ENCODE peak calls at places on chromosomes 7 and 10, in six cellular contexts. One of them, this sample, is unnamed.
A peak's percentile ranks its signal among the peaks of the same experiment; 100 is the strongest.

GRCh38 chr10:49457686-49458085 is 61.8 kb upstream of the DRGX start:
- DNase-seq in psoas muscle: no peak
- DNase-seq in breast epithelium: no peak
- DNase-seq in uterus: no peak
- DNase-seq in brain microvascular endothelial cell: no peak
- DNase-seq in endodermal cell: no peak
- DNase-seq in this sample: no peak

GRCh38 chr7:42170724-42171123 is 66.3 kb downstream of the GLI3 start:
- DNase-seq in psoas muscle: no peak
- DNase-seq in breast epithelium: no peak
- DNase-seq in uterus: no peak
- DNase-seq in brain microvascular endothelial cell: no peak
- DNase-seq in endodermal cell: no peak
- DNase-seq in this sample: no peak

GRCh38 chr7:78141533-78142281 is 343.1 kb downstream of the PHTF2 start:
- DNase-seq in psoas muscle: no peak
- DNase-seq in breast epithelium: no peak
- DNase-seq in uterus: no peak
- DNase-seq in brain microvascular endothelial cell: no peak
- DNase-seq in endodermal cell: no peak
- DNase-seq in this sample: no peak

GRCh38 chr10:81514811-81515210 is 360.2 kb upstream of the NRG3 start:
- DNase-seq in psoas muscle: no peak
- DNase-seq in breast epithelium: no peak
- DNase-seq in uterus: no peak
- DNase-seq in brain microvascular endothelial cell: no peak
- DNase-seq in endodermal cell: no peak
- DNase-seq in this sample: no peak

GRCh38 chr7:15685358-15686181 is 913 bp downstream of the MEOX2 start:
- DNase-seq in psoas muscle: peak; percentile 85
- DNase-seq in breast epithelium: no peak
- DNase-seq in uterus: peak; percentile 52
- DNase-seq in brain microvascular endothelial cell: no peak
- DNase-seq in endodermal cell: peak; percentile 84
- DNase-seq in this sample: peak; percentile 82

GRCh38 chr10:409403-410040 is 274.3 kb downstream of the ZMYND11 start:
- DNase-seq in psoas muscle: no peak
- DNase-seq in breast epithelium: no peak
- DNase-seq in uterus: no peak
- DNase-seq in brain microvascular endothelial cell: no peak
- DNase-seq in endodermal cell: peak; percentile 61
- DNase-seq in this sample: peak; percentile 51

GRCh38 chr10:26516540-26517101 is 78.5 kb downstream of the APBB1IP start:
- DNase-seq in psoas muscle: no peak
- DNase-seq in breast epithelium: no peak
- DNase-seq in uterus: no peak
- DNase-seq in brain microvascular endothelial cell: no peak
- DNase-seq in endodermal cell: peak; percentile 84
- DNase-seq in this sample: no peak

GRCh38 chr10:122163182-122164027 is 107.7 kb upstream of the BTBD16 start:
- DNase-seq in psoas muscle: no peak
- DNase-seq in breast epithelium: no peak
- DNase-seq in uterus: no peak
- DNase-seq in brain microvascular endothelial cell: no peak
- DNase-seq in endodermal cell: peak; percentile 97
- DNase-seq in this sample: no peak

GRCh38 chr7:11557627-11558026 is 274.4 kb downstream of the THSD7A start:
- DNase-seq in psoas muscle: no peak
- DNase-seq in breast epithelium: no peak
- DNase-seq in uterus: no peak
- DNase-seq in brain microvascular endothelial cell: peak; percentile 2
- DNase-seq in endodermal cell: peak; percentile 84
- DNase-seq in this sample: no peak

GRCh38 chr7:47577351-47577919 is 4.5 kb downstream of the TNS3 start:
- DNase-seq in psoas muscle: no peak
- DNase-seq in breast epithelium: no peak
- DNase-seq in uterus: no peak
- DNase-seq in brain microvascular endothelial cell: no peak
- DNase-seq in endodermal cell: no peak
- DNase-seq in this sample: peak; percentile 73

GRCh38 chr7:76327610-76328009 is 25.1 kb downstream of the HSPB1 start:
- DNase-seq in psoas muscle: no peak
- DNase-seq in breast epithelium: no peak
- DNase-seq in uterus: no peak
- DNase-seq in brain microvascular endothelial cell: no peak
- DNase-seq in endodermal cell: no peak
- DNase-seq in this sample: no peak

GRCh38 chr10:116589911-116590310 is 848 bp upstream of the PNLIPRP1 start:
- DNase-seq in psoas muscle: no peak
- DNase-seq in breast epithelium: no peak
- DNase-seq in uterus: no peak
- DNase-seq in brain microvascular endothelial cell: no peak
- DNase-seq in endodermal cell: no peak
- DNase-seq in this sample: no peak

GRCh38 chr10:121188005-121188404 is 336.8 kb downstream of the WDR11 start:
- DNase-seq in psoas muscle: no peak
- DNase-seq in breast epithelium: no peak
- DNase-seq in uterus: peak; percentile 63
- DNase-seq in brain microvascular endothelial cell: no peak
- DNase-seq in endodermal cell: no peak
- DNase-seq in this sample: no peak

GRCh38 chr10:97781541-97782331 is 9.9 kb upstream of the SFRP5 start:
- DNase-seq in psoas muscle: no peak
- DNase-seq in breast epithelium: no peak
- DNase-seq in uterus: no peak
- DNase-seq in brain microvascular endothelial cell: no peak
- DNase-seq in endodermal cell: peak; percentile 73
- DNase-seq in this sample: peak; percentile 24

GRCh38 chr7:108067844-108068243 is 62.3 kb downstream of the LAMB4 start:
- DNase-seq in psoas muscle: no peak
- DNase-seq in breast epithelium: no peak
- DNase-seq in uterus: no peak
- DNase-seq in brain microvascular endothelial cell: no peak
- DNase-seq in endodermal cell: no peak
- DNase-seq in this sample: no peak

GRCh38 chr7:55309040-55309991 is 55.8 kb upstream of the LANCL2 start:
- DNase-seq in psoas muscle: no peak
- DNase-seq in breast epithelium: no peak
- DNase-seq in uterus: no peak
- DNase-seq in brain microvascular endothelial cell: no peak
- DNase-seq in endodermal cell: no peak
- DNase-seq in this sample: no peak

GRCh38 chr7:93551063-93551895 is 23.2 kb downstream of the CALCR start:
- DNase-seq in psoas muscle: no peak
- DNase-seq in breast epithelium: no peak
- DNase-seq in uterus: no peak
- DNase-seq in brain microvascular endothelial cell: peak; percentile 37
- DNase-seq in endodermal cell: no peak
- DNase-seq in this sample: no peak

GRCh38 chr7:51280156-51280555 is 36.5 kb downstream of the COBL start:
- DNase-seq in psoas muscle: no peak
- DNase-seq in breast epithelium: no peak
- DNase-seq in uterus: no peak
- DNase-seq in brain microvascular endothelial cell: no peak
- DNase-seq in endodermal cell: no peak
- DNase-seq in this sample: no peak

GRCh38 chr7:51279391-51280023 is 37.1 kb downstream of the COBL start:
- DNase-seq in psoas muscle: no peak
- DNase-seq in breast epithelium: no peak
- DNase-seq in uterus: no peak
- DNase-seq in brain microvascular endothelial cell: no peak
- DNase-seq in endodermal cell: no peak
- DNase-seq in this sample: no peak

GRCh38 chr7:51276967-51277366 is 39.6 kb downstream of the COBL start:
- DNase-seq in psoas muscle: no peak
- DNase-seq in breast epithelium: no peak
- DNase-seq in uterus: no peak
- DNase-seq in brain microvascular endothelial cell: no peak
- DNase-seq in endodermal cell: no peak
- DNase-seq in this sample: no peak

GRCh38 chr7:51276091-51276605 is 40.5 kb downstream of the COBL start:
- DNase-seq in psoas muscle: no peak
- DNase-seq in breast epithelium: no peak
- DNase-seq in uterus: no peak
- DNase-seq in brain microvascular endothelial cell: no peak
- DNase-seq in endodermal cell: no peak
- DNase-seq in this sample: no peak

DNA sequence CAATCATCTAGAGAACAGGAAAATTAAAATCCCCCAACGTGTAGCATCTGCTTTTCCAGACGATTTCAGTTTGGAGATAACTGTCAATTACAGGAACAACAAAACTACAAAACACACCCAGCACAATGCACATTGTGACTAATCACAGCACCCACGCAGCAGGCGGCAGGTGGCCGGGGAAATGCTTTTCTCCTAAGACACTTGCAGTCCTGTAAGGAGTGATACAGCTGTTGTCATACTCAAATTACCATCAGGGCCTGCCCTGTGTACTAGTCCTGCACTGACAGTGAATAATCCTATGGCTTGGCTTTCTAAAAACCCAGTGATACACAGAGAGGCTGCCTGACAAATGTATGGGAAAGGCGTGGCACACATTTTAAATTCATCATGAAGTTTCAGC is 37.8 kb downstream of the COBL start:
- DNase-seq in psoas muscle: peak; percentile 77
- DNase-seq in breast epithelium: no peak
- DNase-seq in uterus: no peak
- DNase-seq in brain microvascular endothelial cell: no peak
- DNase-seq in endodermal cell: no peak
- DNase-seq in this sample: no peak
- H3K27ac ChIP-seq in psoas muscle: peak overlapping the region; percentile 92
- H3K27ac ChIP-seq in breast epithelium: no peak overlapping the region
- H3K27ac ChIP-seq in uterus: no peak overlapping the region
- H3K27ac ChIP-seq in brain microvascular endothelial cell: no peak overlapping the region
- H3K27ac ChIP-seq in endodermal cell: no peak overlapping the region
- H3K27ac ChIP-seq in this sample: peak overlapping the region; percentile 78

DNA sequence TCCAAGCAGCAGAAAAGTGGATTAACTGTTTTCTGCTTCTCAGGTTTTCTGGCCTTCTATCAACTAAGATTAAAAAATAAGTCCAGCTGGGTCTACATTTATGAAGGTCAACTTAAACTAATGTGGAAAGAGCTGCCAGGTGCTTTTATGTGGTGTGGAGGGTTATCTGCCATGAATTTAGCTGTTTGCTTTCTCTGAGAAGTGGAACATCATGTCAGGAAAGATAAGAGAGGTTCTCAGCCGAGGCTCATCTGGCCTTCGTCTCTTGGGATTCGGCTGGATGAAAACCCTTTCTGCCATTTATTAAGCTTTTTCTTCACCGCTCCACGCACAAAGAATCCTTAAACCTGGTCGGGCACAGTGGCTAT is 5.5 kb downstream of the PTPRN2 start:
- DNase-seq in psoas muscle: no peak
- DNase-seq in breast epithelium: no peak
- DNase-seq in uterus: no peak
- DNase-seq in brain microvascular endothelial cell: no peak
- DNase-seq in endodermal cell: no peak
- DNase-seq in this sample: no peak
- H3K27ac ChIP-seq in psoas muscle: no peak overlapping the region
- H3K27ac ChIP-seq in breast epithelium: no peak overlapping the region
- H3K27ac ChIP-seq in uterus: no peak overlapping the region
- H3K27ac ChIP-seq in brain microvascular endothelial cell: no peak overlapping the region
- H3K27ac ChIP-seq in endodermal cell: no peak overlapping the region
- H3K27ac ChIP-seq in this sample: no peak overlapping the region

DNA sequence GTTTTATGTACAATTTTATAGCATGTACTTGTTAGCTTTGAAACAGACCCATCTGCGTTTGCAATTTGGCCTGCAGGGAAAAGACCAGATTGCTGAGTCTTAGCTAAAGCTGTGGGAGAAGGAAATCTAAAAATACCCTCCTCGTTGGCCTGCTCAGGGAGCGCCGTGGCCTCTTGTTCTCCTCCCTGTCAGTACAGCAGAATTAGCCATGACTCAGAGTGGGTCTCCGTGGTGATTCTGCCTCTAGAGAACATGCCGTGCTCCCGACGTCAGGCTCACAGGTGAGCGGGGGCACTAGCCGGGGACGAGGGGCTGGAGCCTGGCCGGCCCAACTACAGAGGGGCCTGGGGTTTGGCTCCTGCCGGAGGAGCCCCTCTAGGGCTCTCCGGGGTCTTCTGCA is 98.8 kb downstream of the LHPP start:
- DNase-seq in psoas muscle: peak; percentile 88
- DNase-seq in breast epithelium: no peak
- DNase-seq in uterus: peak; percentile 95
- DNase-seq in brain microvascular endothelial cell: peak; percentile 71
- DNase-seq in endodermal cell: no peak
- DNase-seq in this sample: peak; percentile 91
- H3K27ac ChIP-seq in psoas muscle: peak overlapping the region; percentile 89
- H3K27ac ChIP-seq in breast epithelium: no peak overlapping the region
- H3K27ac ChIP-seq in uterus: peak overlapping the region; percentile 99
- H3K27ac ChIP-seq in brain microvascular endothelial cell: no peak overlapping the region
- H3K27ac ChIP-seq in endodermal cell: no peak overlapping the region
- H3K27ac ChIP-seq in this sample: peak overlapping the region; percentile 84

DNA sequence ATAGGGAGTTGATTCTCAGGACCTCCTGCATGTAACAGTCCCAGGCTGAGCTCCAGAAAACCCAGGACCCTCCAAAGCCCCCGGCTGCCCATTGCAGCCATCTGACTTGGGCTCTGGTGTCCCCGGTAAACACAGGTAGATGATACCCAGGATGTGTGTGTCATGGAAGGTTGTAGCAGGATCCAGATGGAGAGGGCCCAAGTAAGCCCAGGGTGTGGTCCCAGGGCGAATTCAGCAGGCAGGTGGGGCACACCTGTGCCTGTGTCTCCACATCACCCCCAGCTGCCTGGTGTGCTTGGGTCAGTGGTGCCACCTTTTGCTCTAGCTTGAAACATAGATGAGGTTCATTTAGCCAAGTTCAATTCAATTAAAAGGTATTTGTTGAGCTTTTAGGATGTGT is 524.1 kb downstream of the GLRX3 start:
- DNase-seq in psoas muscle: no peak
- DNase-seq in breast epithelium: no peak
- DNase-seq in uterus: no peak
- DNase-seq in brain microvascular endothelial cell: no peak
- DNase-seq in endodermal cell: no peak
- DNase-seq in this sample: no peak
- H3K27ac ChIP-seq in psoas muscle: no peak overlapping the region
- H3K27ac ChIP-seq in breast epithelium: no peak overlapping the region
- H3K27ac ChIP-seq in uterus: no peak overlapping the region
- H3K27ac ChIP-seq in brain microvascular endothelial cell: no peak overlapping the region
- H3K27ac ChIP-seq in endodermal cell: no peak overlapping the region
- H3K27ac ChIP-seq in this sample: no peak overlapping the region

DNA sequence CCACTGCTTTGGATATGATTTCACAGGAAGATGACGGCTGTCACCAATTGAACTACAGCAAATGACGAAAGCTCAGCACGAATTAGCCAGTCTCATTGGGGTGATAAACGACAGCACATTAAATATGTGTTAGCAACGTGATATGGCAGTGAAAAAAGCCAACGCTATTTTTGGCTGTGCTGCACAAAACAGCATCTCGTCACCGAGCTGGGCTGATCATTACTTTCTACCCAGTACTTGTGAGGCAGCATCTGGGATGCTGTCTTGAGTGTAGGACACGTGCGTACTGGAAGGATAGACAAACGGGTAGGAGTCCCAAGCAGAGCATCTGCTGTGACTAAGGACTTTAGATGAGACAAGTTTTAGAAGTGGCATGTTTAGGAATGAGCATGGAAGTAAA is 138.3 kb downstream of the EXOC4 start:
- DNase-seq in psoas muscle: no peak
- DNase-seq in breast epithelium: no peak
- DNase-seq in uterus: no peak
- DNase-seq in brain microvascular endothelial cell: no peak
- DNase-seq in endodermal cell: no peak
- DNase-seq in this sample: no peak
- H3K27ac ChIP-seq in psoas muscle: no peak overlapping the region
- H3K27ac ChIP-seq in breast epithelium: no peak overlapping the region
- H3K27ac ChIP-seq in uterus: no peak overlapping the region
- H3K27ac ChIP-seq in brain microvascular endothelial cell: no peak overlapping the region
- H3K27ac ChIP-seq in endodermal cell: no peak overlapping the region
- H3K27ac ChIP-seq in this sample: no peak overlapping the region

This sample was measured in heart left ventricle.